ENCODE peak calls at places on chromosomes 6 and 20, in five cellular contexts. One of them, this sample, is unnamed.

GRCh38 chr6:17724341-17724740 is 17.6 kb upstream of the NUP153 start:
- DNase-seq in breast epithelium: no peak
- DNase-seq in SJSA1: no peak
- DNase-seq in ovary: no peak
- DNase-seq in psoas muscle: no peak
- DNase-seq in this sample: no peak

GRCh38 chr20:1418335-1418734 is 25.5 kb upstream of the FKBP1A start:
- DNase-seq in breast epithelium: no peak
- DNase-seq in SJSA1: no peak
- DNase-seq in ovary: no peak
- DNase-seq in psoas muscle: no peak
- DNase-seq in this sample: no peak

GRCh38 chr6:36028088-36028886 is 679 bp downstream of the MAPK14 start:
- DNase-seq in breast epithelium: no peak
- DNase-seq in SJSA1: peak; percentile 53
- DNase-seq in ovary: peak; percentile 32
- DNase-seq in psoas muscle: peak; percentile 52
- DNase-seq in this sample: peak; percentile 73

GRCh38 chr20:2330090-2330695 is 34.4 kb downstream of the TGM3 start:
- DNase-seq in breast epithelium: no peak
- DNase-seq in SJSA1: no peak
- DNase-seq in ovary: no peak
- DNase-seq in psoas muscle: no peak
- DNase-seq in this sample: no peak

GRCh38 chr6:14655201-14655988 is 537.8 kb downstream of the CD83 start:
- DNase-seq in breast epithelium: no peak
- DNase-seq in SJSA1: no peak
- DNase-seq in ovary: no peak
- DNase-seq in psoas muscle: no peak
- DNase-seq in this sample: no peak

GRCh38 chr6:63347599-63347998 is 27.8 kb upstream of the LGSN start:
- DNase-seq in breast epithelium: no peak
- DNase-seq in SJSA1: no peak
- DNase-seq in ovary: no peak
- DNase-seq in psoas muscle: no peak
- DNase-seq in this sample: no peak

GRCh38 chr6:46042355-46042999 is 26.8 kb upstream of the CLIC5 start:
- DNase-seq in breast epithelium: no peak
- DNase-seq in SJSA1: peak; percentile 49
- DNase-seq in ovary: no peak
- DNase-seq in psoas muscle: no peak
- DNase-seq in this sample: no peak

GRCh38 chr6:157101166-157101565 is 222.2 kb downstream of the TMEM242 start:
- DNase-seq in breast epithelium: no peak
- DNase-seq in SJSA1: no peak
- DNase-seq in ovary: no peak
- DNase-seq in psoas muscle: no peak
- DNase-seq in this sample: no peak

GRCh38 chr20:33914871-33915270 is 78.8 kb upstream of the RALY start:
- DNase-seq in breast epithelium: no peak
- DNase-seq in SJSA1: no peak
- DNase-seq in ovary: no peak
- DNase-seq in psoas muscle: no peak
- DNase-seq in this sample: no peak

GRCh38 chr20:51966296-51966971 is 164.1 kb upstream of the SALL4 start:
- DNase-seq in breast epithelium: no peak
- DNase-seq in SJSA1: peak; percentile 69
- DNase-seq in ovary: peak; percentile 24
- DNase-seq in psoas muscle: no peak
- DNase-seq in this sample: peak; percentile 61

GRCh38 chr6:160082627-160083026 is 39.0 kb upstream of the SLC22A1 start:
- DNase-seq in breast epithelium: no peak
- DNase-seq in SJSA1: no peak
- DNase-seq in ovary: no peak
- DNase-seq in psoas muscle: no peak
- DNase-seq in this sample: no peak

GRCh38 chr6:14470697-14471096 is 353.1 kb downstream of the CD83 start:
- DNase-seq in breast epithelium: no peak
- DNase-seq in SJSA1: no peak
- DNase-seq in ovary: no peak
- DNase-seq in psoas muscle: no peak
- DNase-seq in this sample: no peak

GRCh38 chr20:14712302-14712739 is 374.9 kb upstream of the FLRT3 start:
- DNase-seq in breast epithelium: no peak
- DNase-seq in SJSA1: peak; percentile 48
- DNase-seq in ovary: no peak
- DNase-seq in psoas muscle: no peak
- DNase-seq in this sample: no peak

DNA sequence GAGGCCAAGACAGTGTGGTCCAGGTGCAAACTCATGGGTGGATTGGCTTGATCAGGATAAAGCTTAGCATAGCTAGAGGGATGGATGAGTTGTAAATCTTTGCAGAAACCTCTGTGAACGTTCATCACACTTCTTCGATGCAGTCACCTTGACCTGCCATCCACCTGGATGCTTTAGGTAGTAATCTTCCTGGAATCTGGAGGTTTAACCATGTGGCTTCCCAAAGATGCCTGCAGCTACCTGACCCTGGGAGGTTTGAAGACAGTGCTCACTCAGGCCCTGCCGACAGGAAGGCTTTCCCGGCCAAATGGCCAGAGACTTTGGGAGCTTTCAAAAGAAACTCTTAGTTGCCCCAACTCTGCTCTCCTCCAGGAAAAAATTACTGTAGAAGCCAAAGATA is 55.4 kb upstream of the ERVFRD-1 start:
- DNase-seq in breast epithelium: no peak
- DNase-seq in SJSA1: no peak
- DNase-seq in ovary: no peak
- DNase-seq in psoas muscle: no peak
- DNase-seq in this sample: no peak
- H3K27me3 ChIP-seq in breast epithelium: no peaks in the 10 kb centered on the region
- H3K27me3 ChIP-seq in SJSA1: no peaks in the 10 kb centered on the region
- H3K27me3 ChIP-seq in ovary: no peaks in the 10 kb centered on the region
- H3K27me3 ChIP-seq in psoas muscle: no peaks in the 10 kb centered on the region
- H3K27me3 ChIP-seq in this sample: no peaks in the 10 kb centered on the region

GRCh38 chr6:87824813-87825475 is 122.9 kb upstream of the AKIRIN2 start:
- DNase-seq in breast epithelium: no peak
- DNase-seq in SJSA1: no peak
- DNase-seq in ovary: no peak
- DNase-seq in psoas muscle: no peak
- DNase-seq in this sample: no peak
- H3K27ac ChIP-seq in breast epithelium: no peak overlapping the region
- H3K27ac ChIP-seq in SJSA1: no peak overlapping the region
- H3K27ac ChIP-seq in ovary: no peak overlapping the region
- H3K27ac ChIP-seq in psoas muscle: no peak overlapping the region
- H3K27ac ChIP-seq in this sample: no peak overlapping the region

DNA sequence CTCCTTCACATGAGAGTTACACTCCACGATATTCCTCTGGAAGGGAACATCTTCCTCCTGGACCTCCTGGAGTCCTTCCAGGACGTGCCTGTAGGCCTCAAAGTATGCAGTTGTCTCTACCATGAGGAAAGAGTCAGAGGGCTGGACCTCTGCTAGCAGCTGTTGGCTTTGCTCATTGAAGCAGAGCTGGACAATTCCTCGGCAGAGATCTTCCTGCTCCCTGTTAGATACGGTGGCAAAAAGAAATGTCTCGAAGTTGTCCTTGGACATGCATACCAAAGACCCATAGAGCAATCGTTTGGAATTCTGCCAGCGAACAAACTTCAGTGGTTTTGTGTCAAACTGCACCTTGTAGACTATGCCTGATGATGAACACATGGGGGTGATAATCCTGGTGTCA is 7.7 kb downstream of the ZNFX1 start:
- DNase-seq in breast epithelium: no peak
- DNase-seq in SJSA1: no peak
- DNase-seq in ovary: no peak
- DNase-seq in psoas muscle: no peak
- DNase-seq in this sample: no peak
- H3K4me1 ChIP-seq in breast epithelium: peaks cover under 1% of the 10 kb centered on the region
- H3K4me1 ChIP-seq in SJSA1: peaks cover 14% of the 10 kb centered on the region
- H3K4me1 ChIP-seq in ovary: peaks cover 5% of the 10 kb centered on the region
- H3K4me1 ChIP-seq in psoas muscle: peaks cover 24% of the 10 kb centered on the region
- H3K4me1 ChIP-seq in this sample: peaks cover 13% of the 10 kb centered on the region

DNA sequence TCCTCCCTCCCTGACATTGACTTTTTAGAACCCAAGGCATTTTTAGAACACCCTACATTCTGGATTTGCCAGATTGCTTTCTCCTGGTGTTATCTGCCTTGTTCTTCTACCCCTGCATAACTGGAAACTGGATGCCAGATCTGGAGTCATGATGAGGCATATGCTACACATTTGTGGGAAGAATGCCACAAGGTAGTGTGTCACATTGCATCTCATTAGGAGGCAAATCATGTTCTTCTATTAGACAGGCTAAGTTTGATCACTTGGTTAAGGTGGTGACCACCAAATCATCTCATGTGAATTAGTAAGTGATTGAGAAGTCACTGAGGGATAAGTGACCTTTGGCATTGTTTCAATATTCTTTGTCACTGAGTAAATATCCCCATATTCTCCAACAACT is 12.9 kb upstream of the NKX2-2 start:
- DNase-seq in breast epithelium: no peak
- DNase-seq in SJSA1: peak; percentile 6
- DNase-seq in ovary: no peak
- DNase-seq in psoas muscle: no peak
- DNase-seq in this sample: no peak
- H3K27me3 ChIP-seq in breast epithelium: no peaks in the 10 kb centered on the region
- H3K27me3 ChIP-seq in SJSA1: peaks cover 33% of the 10 kb centered on the region
- H3K27me3 ChIP-seq in ovary: no peaks in the 10 kb centered on the region
- H3K27me3 ChIP-seq in psoas muscle: peaks cover 7% of the 10 kb centered on the region
- H3K27me3 ChIP-seq in this sample: peaks cover 2% of the 10 kb centered on the region

GRCh38 chr6:37496951-37497885 is 2.5 kb downstream of the CCDC167 start:
- DNase-seq in breast epithelium: no peak
- DNase-seq in SJSA1: no peak
- DNase-seq in ovary: no peak
- DNase-seq in psoas muscle: no peak
- DNase-seq in this sample: no peak
- H3K27ac ChIP-seq in breast epithelium: no peak overlapping the region
- H3K27ac ChIP-seq in SJSA1: no peak overlapping the region
- H3K27ac ChIP-seq in ovary: no peak overlapping the region
- H3K27ac ChIP-seq in psoas muscle: no peak overlapping the region
- H3K27ac ChIP-seq in this sample: no peak overlapping the region

GRCh38 chr6:11711994-11712698 is 66.5 kb downstream of the ADTRP start:
- DNase-seq in breast epithelium: no peak
- DNase-seq in SJSA1: no peak
- DNase-seq in ovary: no peak
- DNase-seq in psoas muscle: no peak
- DNase-seq in this sample: no peak
- H3K4me1 ChIP-seq in breast epithelium: no peaks in the 10 kb centered on the region
- H3K4me1 ChIP-seq in SJSA1: no peaks in the 10 kb centered on the region
- H3K4me1 ChIP-seq in ovary: no peaks in the 10 kb centered on the region
- H3K4me1 ChIP-seq in psoas muscle: peaks cover 11% of the 10 kb centered on the region
- H3K4me1 ChIP-seq in this sample: no peaks in the 10 kb centered on the region

DNA sequence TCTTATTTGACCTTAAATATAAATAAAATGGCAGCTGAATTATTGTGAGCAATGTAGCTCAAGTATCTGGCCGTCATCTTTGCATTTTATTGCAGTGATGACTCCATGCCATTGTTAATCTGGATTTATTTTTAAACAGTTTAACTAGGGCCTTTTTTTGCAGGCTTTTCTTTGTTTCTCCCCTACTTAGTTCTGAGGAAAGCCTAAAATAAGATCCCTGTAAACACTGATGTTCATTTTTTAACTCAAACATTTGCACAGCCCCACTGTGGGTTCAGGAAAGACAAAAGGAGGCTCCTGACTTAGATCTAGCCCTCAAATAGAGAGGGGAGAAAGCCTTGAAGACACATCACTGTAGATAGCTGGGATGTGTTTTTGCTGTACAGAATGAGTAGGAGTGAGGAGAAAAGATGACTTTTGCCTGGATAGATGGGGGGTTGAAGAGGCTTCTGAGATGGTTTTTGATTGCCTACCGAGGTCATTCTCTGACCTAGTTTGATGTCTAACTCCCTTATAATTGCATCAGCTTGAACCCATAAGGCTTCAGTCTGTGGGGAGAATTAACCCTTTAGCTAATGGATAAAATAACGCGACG is 69.3 kb downstream of the PLEKHG1 start:
- DNase-seq in breast epithelium: no peak
- DNase-seq in SJSA1: no peak
- DNase-seq in ovary: no peak
- DNase-seq in psoas muscle: no peak
- DNase-seq in this sample: no peak
- H3K27me3 ChIP-seq in breast epithelium: no peaks in the 10 kb centered on the region
- H3K27me3 ChIP-seq in SJSA1: no peaks in the 10 kb centered on the region
- H3K27me3 ChIP-seq in ovary: no peaks in the 10 kb centered on the region
- H3K27me3 ChIP-seq in psoas muscle: no peaks in the 10 kb centered on the region
- H3K27me3 ChIP-seq in this sample: no peaks in the 10 kb centered on the region

DNA sequence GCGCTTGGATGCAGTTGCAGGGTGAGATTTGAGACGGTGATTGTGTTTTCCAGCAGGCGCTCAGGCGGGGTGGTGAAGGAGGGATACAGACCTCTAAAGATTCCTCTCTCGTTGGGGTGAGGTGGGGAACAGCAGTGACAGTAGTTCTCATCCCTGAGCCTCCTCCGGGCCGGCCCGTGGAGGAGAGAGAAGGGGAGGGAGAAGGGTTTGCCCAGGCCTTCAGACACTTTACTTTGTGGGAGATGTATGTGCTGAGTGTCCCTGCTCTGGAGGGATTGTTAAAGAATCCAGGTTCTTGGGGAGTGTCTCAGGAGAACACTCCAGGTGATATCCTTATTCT is 41.0 kb downstream of the PSMB9 start:
- DNase-seq in breast epithelium: no peak
- DNase-seq in SJSA1: no peak
- DNase-seq in ovary: no peak
- DNase-seq in psoas muscle: no peak
- DNase-seq in this sample: no peak
- H3K27ac ChIP-seq in breast epithelium: peak overlapping the region; percentile 98
- H3K27ac ChIP-seq in SJSA1: peak overlapping the region; percentile 21
- H3K27ac ChIP-seq in ovary: peak overlapping the region; percentile 87
- H3K27ac ChIP-seq in psoas muscle: peak overlapping the region; percentile 68
- H3K27ac ChIP-seq in this sample: peak overlapping the region; percentile 71